ENCODE peak calls at places on chromosome 5, in ten cellular contexts. P is naive thymus-derived CD8-positive, alpha-beta T cell; F is fibroblast of mammary gland; V is retina; E is DMS153; X is kidney tubule cell; D is Calu3; R is NCI-H1092; B is hippocampal formation; G is activated naive CD4-positive, alpha-beta T cell. K is an unnamed sample.

GRCh38 chr5:119131530-119132313 is 60.8 kb downstream of the DMXL1 start:
- DNase-seq in P (no peak), F (peak), V (no peak), E (no peak), X (peak), D (no peak), R (no peak), B (no peak), G (no peak), K (no peak)

GRCh38 chr5:87195104-87195581 is 72.5 kb upstream of the RASA1 start:
- DNase-seq in P (no peak), F (peak), V (no peak), E (no peak), X (peak), D (no peak), R (no peak), B (no peak), G (no peak), K (no peak)

GRCh38 chr5:171908638-171909037 is 97.8 kb downstream of the FBXW11 start:
- DNase-seq in P (no peak), F (no peak), V (no peak), E (no peak), X (no peak), D (no peak), R (no peak), B (no peak), G (no peak), K (no peak)

GRCh38 chr5:142422426-142422825 is 97.6 kb upstream of the SPRY4 start:
- DNase-seq in P (no peak), F (peak), V (no peak), E (no peak), X (peak), D (no peak), R (no peak), B (no peak), G (no peak), K (no peak)

GRCh38 chr5:6583049-6583880 is 49.6 kb downstream of the NSUN2 start:
- DNase-seq in P (no peak), F (no peak), V (peak), E (peak), X (peak), D (peak), R (no peak), B (no peak), G (no peak), K (no peak)

GRCh38 chr5:10400834-10401233 is 40.8 kb upstream of the ROPN1L start:
- DNase-seq in P (no peak), F (peak), V (no peak), E (no peak), X (no peak), D (no peak), R (no peak), B (no peak), G (no peak), K (no peak)

GRCh38 chr5:34898258-34898895 is 16.9 kb downstream of the RAD1 start:
- DNase-seq in P (peak), F (peak), V (peak), E (peak), X (peak), D (peak), R (peak), B (peak), G (no peak), K (peak)

GRCh38 chr5:55232985-55233928 is at the start of gene CCNO:
- DNase-seq in P (no peak), F (peak), V (peak), E (peak), X (peak), D (peak), R (peak), B (no peak), G (no peak), K (no peak)

GRCh38 chr5:30103056-30104020 is 1090.1 kb upstream of the CDH6 start:
- DNase-seq in P (no peak), F (no peak), V (no peak), E (no peak), X (peak), D (no peak), R (no peak), B (no peak), G (no peak), K (no peak)

GRCh38 chr5:3843691-3844090 is 248.1 kb downstream of the IRX1 start:
- DNase-seq in P (no peak), F (no peak), V (no peak), E (no peak), X (no peak), D (no peak), R (no peak), B (no peak), G (no peak), K (no peak)

GRCh38 chr5:61139094-61139873 is 23.0 kb downstream of the SMIM15 start:
- DNase-seq in P (no peak), F (peak), V (no peak), E (no peak), X (no peak), D (no peak), R (no peak), B (no peak), G (no peak), K (peak)

GRCh38 chr5:132296412-132297001 is 2.3 kb downstream of the SLC22A4 start:
- DNase-seq in P (no peak), F (peak), V (no peak), E (no peak), X (no peak), D (no peak), R (no peak), B (no peak), G (no peak), K (no peak)

GRCh38 chr5:67206381-67207328 is 10.1 kb upstream of the CD180 start:
- DNase-seq in P (peak), F (peak), V (no peak), E (no peak), X (peak), D (peak), R (no peak), B (no peak), G (peak), K (no peak)

GRCh38 chr5:67010684-67011409 is 185.8 kb downstream of the CD180 start:
- DNase-seq in P (no peak), F (peak), V (peak), E (no peak), X (peak), D (no peak), R (no peak), B (no peak), G (no peak), K (peak)

GRCh38 chr5:139132515-139132914 is 65.7 kb downstream of the SIL1 start:
- DNase-seq in P (no peak), F (no peak), V (no peak), E (no peak), X (no peak), D (no peak), R (no peak), B (no peak), G (no peak), K (no peak)

GRCh38 chr5:163595851-163596399 is 90.5 kb downstream of the MAT2B start:
- DNase-seq in P (no peak), F (no peak), V (no peak), E (no peak), X (no peak), D (no peak), R (no peak), B (no peak), G (no peak), K (no peak)

GRCh38 chr5:446864-447263 is 3.9 kb downstream of the EXOC3 start:
- DNase-seq in P (no peak), F (peak), V (no peak), E (peak), X (peak), D (no peak), R (no peak), B (peak), G (no peak), K (no peak)

GRCh38 chr5:14183187-14183939 is 40.2 kb downstream of the TRIO start:
- DNase-seq in P (no peak), F (peak), V (no peak), E (no peak), X (no peak), D (no peak), R (no peak), B (no peak), G (no peak), K (no peak)

GRCh38 chr5:592158-592557 is 20.0 kb upstream of the CEP72 start:
- DNase-seq in P (no peak), F (no peak), V (no peak), E (peak), X (no peak), D (no peak), R (no peak), B (no peak), G (no peak), K (no peak)

GRCh38 chr5:181246276-181247050 is 2.8 kb upstream of the RACK1 start:
- DNase-seq in P (peak), F (peak), V (peak), E (no peak), X (peak), D (peak), R (no peak), B (no peak), G (no peak), K (no peak)

GRCh38 chr5:10635257-10635860 is 71.5 kb downstream of the ANKRD33B start:
- DNase-seq in P (no peak), F (peak), V (no peak), E (no peak), X (peak), D (no peak), R (no peak), B (no peak), G (no peak), K (peak)

GRCh38 chr5:141374627-141375026 is 936 bp downstream of the PCDHGA6 start:
- DNase-seq in P (no peak), F (no peak), V (no peak), E (no peak), X (no peak), D (no peak), R (no peak), B (no peak), G (no peak), K (no peak)

GRCh38 chr5:106314221-106314824 is 1356.4 kb downstream of the EFNA5 start:
- DNase-seq in P (no peak), F (peak), V (no peak), E (no peak), X (no peak), D (no peak), R (no peak), B (no peak), G (no peak), K (no peak)

GRCh38 chr5:95823738-95824609 is 1.4 kb upstream of the GLRX start:
- DNase-seq in P (peak), F (peak), V (no peak), E (peak), X (peak), D (peak), R (no peak), B (no peak), G (no peak), K (peak)

GRCh38 chr5:94888674-94889073 is 270.2 kb downstream of the SLF1 start:
- DNase-seq in P (no peak), F (peak), V (no peak), E (no peak), X (no peak), D (no peak), R (no peak), B (no peak), G (no peak), K (no peak)

GRCh38 chr5:134122530-134122929 is 8.0 kb downstream of the TCF7 start:
- DNase-seq in P (peak), F (no peak), V (no peak), E (no peak), X (no peak), D (no peak), R (no peak), B (no peak), G (no peak), K (no peak)

GRCh38 chr5:173291722-173292658 is 36.2 kb downstream of the STC2 start:
- DNase-seq in P (no peak), F (peak), V (no peak), E (no peak), X (no peak), D (no peak), R (no peak), B (no peak), G (no peak), K (no peak)

GRCh38 chr5:139438707-139439012 is 665 bp downstream of the DNAJC18 start:
- DNase-seq in P (no peak), F (no peak), V (peak), E (no peak), X (no peak), D (no peak), R (no peak), B (no peak), G (no peak), K (no peak)

GRCh38 chr5:42595597-42595996 is 161.0 kb upstream of the CCDC152 start:
- DNase-seq in P (no peak), F (no peak), V (no peak), E (peak), X (no peak), D (no peak), R (no peak), B (no peak), G (no peak), K (no peak)

GRCh38 chr5:41370482-41370881 is 139.9 kb downstream of the PLCXD3 start:
- DNase-seq in P (no peak), F (no peak), V (no peak), E (no peak), X (no peak), D (no peak), R (no peak), B (no peak), G (no peak), K (no peak)

GRCh38 chr5:177303925-177304391 is 359 bp downstream of the PRELID1 start:
- DNase-seq in P (no peak), F (no peak), V (peak), E (no peak), X (peak), D (no peak), R (no peak), B (no peak), G (no peak), K (no peak)

GRCh38 chr5:131654309-131654708 is 19.3 kb upstream of the RAPGEF6 start:
- DNase-seq in P (no peak), F (no peak), V (no peak), E (no peak), X (peak), D (no peak), R (no peak), B (no peak), G (no peak), K (no peak)

GRCh38 chr5:93585753-93586385 is 2.8 kb downstream of the NR2F1 start:
- DNase-seq in P (no peak), F (peak), V (peak), E (no peak), X (peak), D (no peak), R (no peak), B (no peak), G (no peak), K (no peak)

K was measured in GDM1.